ENCODE peak calls at places on chromosomes 3 and 15, in five cellular contexts. N is fibroblast of gingiva; O is SJSA1; F is stimulated activated CD4-positive, alpha-beta T cell treated with anti-CD3 and anti-CD28 coated beads, Interleukin-2, amount 100 ng/mL, for 24 hours; Y is fibroblast of mammary gland. T is an unnamed sample.

GRCh38 chr3:44999782-45000181 is 23.7 kb downstream of the EXOSC7 start:
- DNase-seq in O (no peak), F (no peak), N (no peak), Y (no peak), T (no peak)

GRCh38 chr15:80419546-80419945 is 15.4 kb downstream of the ARNT2 start:
- DNase-seq in N (no peak), F (no peak), O (no peak), Y (no peak), T (no peak)

GRCh38 chr3:16069149-16069922 is 105.1 kb upstream of the GALNT15 start:
- DNase-seq in F (no peak), O (peak; percentile 55), N (peak; percentile 84), Y (peak; percentile 87), T (no peak)

GRCh38 chr3:77039606-77040553 is at the start of gene ROBO2:
- DNase-seq in Y (no peak), F (no peak), O (no peak), N (peak; percentile 35), T (peak; percentile 11)

GRCh38 chr15:62958528-62958927 is 84.0 kb upstream of the TPM1 start:
- DNase-seq in Y (no peak), F (no peak), N (peak; percentile 78), O (no peak), T (no peak)

GRCh38 chr3:195068045-195068444 is 202.9 kb downstream of the XXYLT1 start:
- DNase-seq in N (no peak), F (no peak), O (no peak), Y (peak; percentile 79), T (no peak)

GRCh38 chr15:67409175-67409574 is 111.8 kb upstream of the C15orf61 start:
- DNase-seq in Y (no peak), F (no peak), N (no peak), O (no peak), T (no peak)

GRCh38 chr3:181313379-181313778 is 323.8 kb upstream of the DNAJC19 start:
- DNase-seq in N (no peak), Y (no peak), F (no peak), O (no peak), T (no peak)

GRCh38 chr3:179760944-179761343 is 108.1 kb downstream of the USP13 start:
- DNase-seq in N (peak; percentile 51), F (no peak), Y (peak; percentile 86), O (no peak), T (no peak)

GRCh38 chr3:49023775-49024174 is 1.9 kb downstream of the NDUFAF3 start:
- DNase-seq in O (no peak), Y (no peak), F (no peak), N (no peak), T (no peak)

GRCh38 chr15:40029979-40030893 is 8.7 kb downstream of the SRP14 start:
- DNase-seq in N (no peak), Y (peak; percentile 35), O (no peak), F (no peak), T (peak; percentile 42)

GRCh38 chr3:25618043-25618442 is 46.7 kb downstream of the TOP2B start:
- DNase-seq in Y (no peak), O (no peak), F (no peak), N (no peak), T (peak; percentile 49)

GRCh38 chr3:153087595-153088566 is 74.1 kb upstream of the RAP2B start:
- DNase-seq in O (no peak), Y (peak; percentile 97), N (peak; percentile 80), F (no peak), T (no peak)

GRCh38 chr3:74599564-74599963 is 14.9 kb downstream of the CNTN3 start:
- DNase-seq in N (no peak), F (no peak), Y (peak; percentile 92), O (no peak), T (no peak)

GRCh38 chr3:106006001-106006400 is 137.2 kb upstream of the CBLB start:
- DNase-seq in F (no peak), Y (peak; percentile 99), O (no peak), N (peak; percentile 59), T (no peak)